ENCODE peak calls at places on chromosomes 16 and 17, in seven cellular contexts. V is globus pallidus, D is T1000, Z is amygdala, E is left ventricle myocardium superior, J is Right ventricle myocardium superior, F is NCI-H2171. G is an unnamed sample.

GRCh38 chr17:28527859-28528258 is 21.7 kb downstream of the FOXN1 start:
- DNase-seq in V (no peak), D (no peak), Z (no peak), E (no peak), J (peak), F (no peak), G (no peak)

GRCh38 chr17:61449707-61450640 is 2.2 kb upstream of the TBX4 start:
- DNase-seq in V (no peak), D (no peak), Z (no peak), E (no peak), J (no peak), F (no peak), G (no peak)

GRCh38 chr16:68093816-68094613 is 8.8 kb downstream of the NFATC3 start:
- DNase-seq in V (peak), D (no peak), Z (no peak), E (no peak), J (no peak), F (no peak), G (no peak)

GRCh38 chr17:75116681-75117080 is 6.9 kb downstream of the ARMC7 start:
- DNase-seq in V (no peak), D (no peak), Z (no peak), E (no peak), J (peak), F (no peak), G (no peak)

GRCh38 chr16:30846649-30847402 is 47.1 kb downstream of the BCL7C start:
- DNase-seq in V (no peak), D (no peak), Z (no peak), E (no peak), J (no peak), F (no peak), G (no peak)

GRCh38 chr17:33776903-33777302 is 478.2 kb upstream of the CCL2 start:
- DNase-seq in V (no peak), D (no peak), Z (no peak), E (no peak), J (no peak), F (no peak), G (no peak)

GRCh38 chr17:4739122-4740024 is at the start of the genes CXCL16 and ZMYND15:
- DNase-seq in V (no peak), D (no peak), Z (peak), E (peak), J (peak), F (no peak), G (peak)

GRCh38 chr16:66204761-66205160 is 161.7 kb upstream of the CDH5 start:
- DNase-seq in V (no peak), D (no peak), Z (no peak), E (no peak), J (no peak), F (no peak), G (no peak)

GRCh38 chr17:81367171-81367570 is 28.1 kb upstream of the BAHCC1 start:
- DNase-seq in V (no peak), D (no peak), Z (no peak), E (no peak), J (no peak), F (no peak), G (no peak)

GRCh38 chr17:36939059-36939943 is 2.0 kb downstream of the LHX1 start:
- DNase-seq in V (no peak), D (no peak), Z (no peak), E (no peak), J (no peak), F (no peak), G (no peak)

GRCh38 chr17:17445296-17445924 is 31.4 kb upstream of the MED9 start:
- DNase-seq in V (no peak), D (no peak), Z (no peak), E (no peak), J (no peak), F (no peak), G (no peak)

GRCh38 chr16:81647527-81647926 is 131.6 kb upstream of the PLCG2 start:
- DNase-seq in V (no peak), D (peak), Z (no peak), E (no peak), J (no peak), F (no peak), G (peak)

GRCh38 chr16:53600076-53600475 is 97.1 kb upstream of the AKTIP start:
- DNase-seq in V (no peak), D (no peak), Z (peak), E (no peak), J (no peak), F (no peak), G (no peak)

GRCh38 chr16:89565506-89566372 is 5.3 kb downstream of the RPL13 start:
- DNase-seq in V (no peak), D (no peak), Z (peak), E (peak), J (peak), F (peak), G (no peak)

GRCh38 chr16:69443809-69444611 is 19.6 kb downstream of the CYB5B start:
- DNase-seq in V (peak), D (no peak), Z (no peak), E (peak), J (peak), F (no peak), G (no peak)

GRCh38 chr17:16298140-16298662 is 55.1 kb downstream of the CENPV start:
- DNase-seq in V (no peak), D (no peak), Z (no peak), E (no peak), J (no peak), F (no peak), G (no peak)

GRCh38 chr16:85929259-85929704 is 30.3 kb downstream of the IRF8 start:
- DNase-seq in V (no peak), D (no peak), Z (no peak), E (no peak), J (no peak), F (no peak), G (no peak)

GRCh38 chr17:40916366-40916765 is 21.1 kb downstream of the KRT23 start:
- DNase-seq in V (no peak), D (no peak), Z (no peak), E (no peak), J (no peak), F (no peak), G (no peak)

GRCh38 chr16:22843856-22844255 is 29.9 kb downstream of the HS3ST2 start:
- DNase-seq in V (no peak), D (no peak), Z (no peak), E (no peak), J (no peak), F (no peak), G (no peak)

GRCh38 chr16:12059216-12059769 is 82.8 kb downstream of the SNX29 start:
- DNase-seq in V (no peak), D (no peak), Z (peak), E (peak), J (peak), F (no peak), G (no peak)

GRCh38 chr16:54067317-54068065 is 219.1 kb downstream of the IRX3 start:
- DNase-seq in V (no peak), D (no peak), Z (no peak), E (no peak), J (no peak), F (no peak), G (no peak)

GRCh38 chr16:89988951-89989350 is 30.3 kb downstream of the DBNDD1 start:
- DNase-seq in V (no peak), D (no peak), Z (no peak), E (no peak), J (no peak), F (peak), G (no peak)

GRCh38 chr16:53945996-53946395 is 242.0 kb downstream of the FTO start:
- DNase-seq in V (peak), D (no peak), Z (no peak), E (no peak), J (no peak), F (no peak), G (peak)

GRCh38 chr17:34254146-34254545 is 939 bp upstream of the CCL2 start:
- DNase-seq in V (no peak), D (no peak), Z (no peak), E (no peak), J (no peak), F (no peak), G (no peak)

GRCh38 chr17:75552847-75553552 is 27.5 kb downstream of the LLGL2 start:
- DNase-seq in V (no peak), D (no peak), Z (no peak), E (no peak), J (no peak), F (no peak), G (no peak)

GRCh38 chr17:14559720-14560119 is 258.8 kb downstream of the HS3ST3B1 start:
- DNase-seq in V (no peak), D (no peak), Z (no peak), E (no peak), J (no peak), F (no peak), G (no peak)

GRCh38 chr16:57804111-57804837 is 2.0 kb upstream of the KIFC3 start:
- DNase-seq in V (peak), D (no peak), Z (no peak), E (no peak), J (no peak), F (no peak), G (no peak)

GRCh38 chr16:75750516-75750915 is 24.2 kb upstream of the CPHXL start:
- DNase-seq in V (no peak), D (no peak), Z (no peak), E (no peak), J (no peak), F (no peak), G (no peak)

GRCh38 chr16:68332411-68333121 is 21.7 kb downstream of the PRMT7 start:
- DNase-seq in V (peak), D (no peak), Z (no peak), E (no peak), J (no peak), F (no peak), G (no peak)

GRCh38 chr17:4939804-4940624 is at the start of the genes RNF167 and SLC25A11:
- DNase-seq in V (peak), D (peak), Z (peak), E (peak), J (peak), F (peak), G (peak)

GRCh38 chr16:71426069-71426879 is 15.6 kb downstream of the TLE7 start:
- DNase-seq in V (no peak), D (no peak), Z (no peak), E (no peak), J (no peak), F (peak), G (no peak)

GRCh38 chr17:14737984-14738651 is 437.2 kb downstream of the HS3ST3B1 start:
- DNase-seq in V (no peak), D (peak), Z (no peak), E (peak), J (peak), F (no peak), G (peak)

G was measured in H54.